ENCODE peak calls at places on chromosome 10, in nine cellular contexts. W is AG09319; D is GM06990; C is stomach; R is upper lobe of left lung; E is K562; A is CD8-positive, alpha-beta T cell; Q is mammary epithelial cell; F is H9. K is an unnamed sample.
A peak's percentile ranks its signal among the peaks of the same experiment; 100 is the strongest.

GRCh38 chr10:24724381-24725228 is 918 bp upstream of the ARHGAP21 start:
- DNase-seq in W (peak; percentile 92), D (peak; percentile 96), C (peak; percentile 98), R (peak; percentile 98), E (peak; percentile 98), A (peak; percentile 96), Q (peak; percentile 96), F (peak; percentile 96), K (peak; percentile 96)

GRCh38 chr10:5500910-5501309 is 1.5 kb upstream of the CALML5 start:
- DNase-seq in W (no peak), D (no peak), C (no peak), R (no peak), E (no peak), A (no peak), Q (no peak), F (no peak), K (no peak)

GRCh38 chr10:114925675-114926204 is 12.3 kb upstream of the TRUB1 start:
- DNase-seq in W (no peak), D (peak; percentile 26), C (no peak), R (no peak), E (peak; percentile 13), A (no peak), Q (peak; percentile 31), F (no peak), K (no peak)

GRCh38 chr10:71627956-71628355 is 91.6 kb downstream of the C10orf105 start:
- DNase-seq in W (no peak), D (no peak), C (no peak), R (peak; percentile 57), E (no peak), A (no peak), Q (no peak), F (no peak), K (no peak)

GRCh38 chr10:97334370-97335175 is at the start of gene FRAT2:
- DNase-seq in W (peak; percentile 87), D (peak; percentile 92), C (peak; percentile 93), R (peak; percentile 93), E (peak; percentile 90), A (peak; percentile 80), Q (peak; percentile 86), F (peak; percentile 92), K (peak; percentile 91)

GRCh38 chr10:80462986-80463741 is 9.1 kb downstream of the TSPAN14 start:
- DNase-seq in W (no peak), D (no peak), C (no peak), R (no peak), E (no peak), A (no peak), Q (peak; percentile 32), F (no peak), K (no peak)

GRCh38 chr10:71989658-71990454 is 25.7 kb downstream of the CHST3 start:
- DNase-seq in W (no peak), D (no peak), C (no peak), R (no peak), E (no peak), A (no peak), Q (no peak), F (no peak), K (no peak)

GRCh38 chr10:3542185-3542611 is 242.8 kb downstream of the KLF6 start:
- DNase-seq in W (no peak), D (no peak), C (no peak), R (no peak), E (no peak), A (no peak), Q (peak; percentile 65), F (no peak), K (no peak)

GRCh38 chr10:63464402-63465292 is 1.1 kb downstream of the JMJD1C start:
- DNase-seq in W (no peak), D (no peak), C (no peak), R (no peak), E (peak; percentile 86), A (no peak), Q (peak; percentile 62), F (no peak), K (no peak)

GRCh38 chr10:98391578-98391991 is 23.4 kb downstream of the PYROXD2 start:
- DNase-seq in W (no peak), D (no peak), C (no peak), R (no peak), E (no peak), A (no peak), Q (peak; percentile 43), F (no peak), K (no peak)

GRCh38 chr10:69242844-69243212 is 22.7 kb downstream of the HKDC1 start:
- DNase-seq in W (no peak), D (no peak), C (no peak), R (no peak), E (no peak), A (no peak), Q (no peak), F (no peak), K (no peak)

GRCh38 chr10:80275756-80276155 is 13.7 kb downstream of the MAT1A start:
- DNase-seq in W (no peak), D (no peak), C (peak; percentile 9), R (no peak), E (no peak), A (no peak), Q (no peak), F (no peak), K (no peak)

GRCh38 chr10:37803269-37803668 is 54.1 kb downstream of the ZNF248 start:
- DNase-seq in W (no peak), D (no peak), C (no peak), R (no peak), E (no peak), A (no peak), Q (peak; percentile 18), F (no peak), K (no peak)

GRCh38 chr10:30028452-30029045 is 30.8 kb downstream of the JCAD start:
- DNase-seq in W (no peak), D (no peak), C (no peak), R (no peak), E (no peak), A (no peak), Q (no peak), F (no peak), K (no peak)

DNA sequence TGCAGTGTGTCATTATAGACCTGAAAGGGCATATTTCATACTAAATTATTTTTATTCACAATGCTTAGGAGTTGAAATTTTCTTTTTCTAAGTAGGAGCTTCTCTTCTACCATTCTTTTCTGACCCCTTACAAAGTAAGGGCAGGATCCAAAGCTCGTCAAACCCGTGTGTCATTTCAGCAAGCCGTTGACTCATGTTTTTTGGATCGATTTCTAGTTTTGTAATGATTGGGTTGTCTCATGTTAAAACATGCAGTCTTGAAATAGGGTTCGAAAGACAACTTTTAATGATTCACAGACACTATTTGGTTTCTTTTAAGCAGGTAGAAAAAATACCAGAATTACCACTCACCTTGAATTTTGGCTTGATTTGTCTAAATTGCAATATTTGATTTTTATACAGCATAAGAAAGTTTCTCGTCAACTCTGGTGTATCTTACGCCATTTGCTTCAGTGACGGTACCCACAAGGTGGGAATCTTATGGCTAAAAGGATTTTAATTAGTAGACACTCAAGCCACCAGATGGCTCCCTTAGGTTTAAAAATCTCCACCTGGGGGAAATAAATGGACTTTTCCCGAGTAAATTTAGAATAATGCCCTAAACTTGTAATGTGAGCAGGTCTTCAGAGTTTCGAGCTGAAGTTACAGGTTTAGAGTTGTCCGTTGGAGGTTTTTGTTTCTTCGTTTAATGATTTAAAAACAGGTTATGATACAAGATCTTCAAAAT is 283.4 kb downstream of the CCDC3 start:
- DNase-seq in W (no peak), D (no peak), C (no peak), R (no peak), E (no peak), A (no peak), Q (peak; percentile 87), F (no peak), K (no peak)
- TF ChIP-seq CTCF in W (no peak), D (no peak), C (no peak), R (no peak), E (peak; percentile 39), A (no peak), Q (peak; percentile 57), F (peak; percentile 57), K (peak; percentile 50)

DNA sequence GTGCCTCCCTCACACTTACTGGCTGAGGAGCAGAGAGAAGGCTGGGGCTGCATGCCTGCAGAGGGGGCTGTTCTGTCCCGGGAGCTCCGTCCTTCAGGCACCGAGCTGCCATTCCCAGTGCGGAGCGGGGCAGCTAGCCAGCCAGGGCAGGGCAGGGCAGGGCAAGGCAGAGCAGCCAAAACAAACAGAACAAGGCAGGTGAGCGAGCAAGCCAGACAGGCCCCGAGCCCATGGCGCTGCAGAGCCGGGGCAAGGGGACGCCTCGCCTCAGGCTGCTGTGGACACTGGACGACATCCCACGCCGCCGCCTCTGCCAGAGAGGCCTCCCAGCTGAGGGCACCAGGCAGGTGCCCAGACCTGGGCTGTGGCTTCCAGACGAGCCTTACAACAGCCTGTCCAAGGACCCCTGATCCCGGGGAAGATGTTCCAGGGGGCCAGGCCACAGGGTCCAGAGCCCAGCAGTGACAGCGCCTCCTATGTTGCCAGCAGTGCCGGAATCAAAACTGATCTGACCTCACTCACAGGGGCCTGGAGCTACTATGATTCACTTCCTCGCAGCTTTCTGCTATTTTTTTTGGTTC is 8.2 kb upstream of the NDST2 start:
- DNase-seq in W (no peak), D (no peak), C (peak; percentile 94), R (peak; percentile 87), E (no peak), A (no peak), Q (no peak), F (peak; percentile 63), K (no peak)
- TF ChIP-seq CTCF in W (no peak), D (no peak), C (no peak), R (no peak), E (peak; percentile 11), A (no peak), Q (peak; percentile 38), F (peak; percentile 38), K (no peak)

GRCh38 chr10:100670828-100671479 is 74.4 kb upstream of the PAX2 start:
- DNase-seq in W (no peak), D (peak; percentile 54), C (peak; percentile 28), R (no peak), E (peak; percentile 39), A (peak; percentile 34), Q (no peak), F (peak; percentile 71), K (no peak)
- TF ChIP-seq CTCF in W (peak; percentile 26), D (peak; percentile 31), C (peak; percentile 54), R (peak; percentile 71), E (peak; percentile 61), A (peak; percentile 67), Q (no peak), F (peak; percentile 96), K (peak; percentile 91)

GRCh38 chr10:131012641-131012985 is 298.9 kb downstream of the TCERG1L start:
- DNase-seq in W (no peak), D (no peak), C (no peak), R (no peak), E (no peak), A (no peak), Q (no peak), F (no peak), K (no peak)

GRCh38 chr10:131011936-131012640 is 299.4 kb downstream of the TCERG1L start:
- DNase-seq in W (no peak), D (no peak), C (no peak), R (no peak), E (no peak), A (no peak), Q (no peak), F (no peak), K (no peak)

GRCh38 chr10:131006458-131007256 is 304.9 kb downstream of the TCERG1L start:
- DNase-seq in W (no peak), D (no peak), C (no peak), R (no peak), E (no peak), A (no peak), Q (no peak), F (no peak), K (no peak)

GRCh38 chr10:131010965-131011575 is 300.5 kb downstream of the TCERG1L start:
- DNase-seq in W (no peak), D (no peak), C (no peak), R (no peak), E (no peak), A (no peak), Q (no peak), F (no peak), K (no peak)

GRCh38 chr10:131009801-131010200 is 301.7 kb downstream of the TCERG1L start:
- DNase-seq in W (no peak), D (no peak), C (no peak), R (no peak), E (no peak), A (no peak), Q (no peak), F (no peak), K (no peak)
- TF ChIP-seq CTCF in W (no peak), D (no peak), C (no peak), R (no peak), E (no peak), A (no peak), Q (no peak), F (no peak), K (no peak)

K was measured in type B pancreatic cell.